ENCODE peak calls at places on chromosome 6, in four cellular contexts. D is RPMI7951, K is EL, F is B cell. B is an unnamed sample.

GRCh38 chr6:50826037-50826761 is 7.5 kb downstream of the TFAP2B start:
- DNase-seq in D (no peak), K (no peak), F (no peak), B (no peak)

GRCh38 chr6:25058387-25058786 is 122.6 kb upstream of the RIPOR2 start:
- DNase-seq in D (no peak), K (no peak), F (no peak), B (no peak)

GRCh38 chr6:117547688-117548621 is 54.4 kb downstream of the GOPC start:
- DNase-seq in D (peak), K (peak), F (peak), B (no peak)

GRCh38 chr6:158766621-158767435 is 52.3 kb downstream of the EZR start:
- DNase-seq in D (no peak), K (no peak), F (peak), B (no peak)

GRCh38 chr6:4489538-4489937 is 286.7 kb upstream of the CDYL start:
- DNase-seq in D (peak), K (no peak), F (no peak), B (no peak)

GRCh38 chr6:4943716-4944115 is 60.1 kb downstream of the RPP40 start:
- DNase-seq in D (peak), K (no peak), F (no peak), B (no peak)

GRCh38 chr6:104396077-104396476 is 463.6 kb downstream of the HACE1 start:
- DNase-seq in D (no peak), K (no peak), F (no peak), B (no peak)

GRCh38 chr6:44263357-44264100 is 1.8 kb downstream of the NFKBIE start:
- DNase-seq in D (peak), K (peak), F (peak), B (peak)

GRCh38 chr6:135088232-135088760 is 33.7 kb upstream of the HBS1L start:
- DNase-seq in D (no peak), K (no peak), F (no peak), B (peak)

B was measured in epithelial cell of proximal tubule.